ENCODE peak calls at places on chromosomes 12 and 14, in eight cellular contexts. One of them, this sample, is unnamed.

GRCh38 chr14:64879635-64880381 is at the start of gene SPTB:
- DNase-seq in GM23248: peak
- DNase-seq in naive thymus-derived CD4-positive, alpha-beta T cell: peak
- DNase-seq in transverse colon: peak
- DNase-seq in mesendoderm: peak
- DNase-seq in uterus: peak
- DNase-seq in colonic mucosa: peak
- DNase-seq in endodermal cell: peak
- DNase-seq in this sample: no peak

GRCh38 chr12:89848732-89849131 is 140.1 kb upstream of the ATP2B1 start:
- DNase-seq in endodermal cell: no peak
- DNase-seq in colonic mucosa: no peak
- DNase-seq in naive thymus-derived CD4-positive, alpha-beta T cell: no peak
- DNase-seq in GM23248: no peak
- DNase-seq in uterus: no peak
- DNase-seq in transverse colon: no peak
- DNase-seq in mesendoderm: no peak
- DNase-seq in this sample: no peak

GRCh38 chr12:89566615-89567014 is 40.8 kb upstream of the POC1B start:
- DNase-seq in naive thymus-derived CD4-positive, alpha-beta T cell: no peak
- DNase-seq in GM23248: peak
- DNase-seq in endodermal cell: no peak
- DNase-seq in mesendoderm: peak
- DNase-seq in colonic mucosa: no peak
- DNase-seq in transverse colon: no peak
- DNase-seq in uterus: no peak
- DNase-seq in this sample: no peak

GRCh38 chr14:81982056-81982455 is 448.4 kb upstream of the SEL1L start:
- DNase-seq in colonic mucosa: no peak
- DNase-seq in endodermal cell: no peak
- DNase-seq in naive thymus-derived CD4-positive, alpha-beta T cell: no peak
- DNase-seq in GM23248: no peak
- DNase-seq in transverse colon: no peak
- DNase-seq in uterus: no peak
- DNase-seq in mesendoderm: no peak
- DNase-seq in this sample: no peak

GRCh38 chr12:18551703-18552102 is 186.1 kb downstream of the PLCZ1 start:
- DNase-seq in endodermal cell: no peak
- DNase-seq in mesendoderm: peak
- DNase-seq in colonic mucosa: no peak
- DNase-seq in naive thymus-derived CD4-positive, alpha-beta T cell: no peak
- DNase-seq in GM23248: no peak
- DNase-seq in transverse colon: no peak
- DNase-seq in uterus: no peak
- DNase-seq in this sample: no peak

GRCh38 chr14:30560581-30560980 is 1.6 kb downstream of the G2E3 start:
- DNase-seq in naive thymus-derived CD4-positive, alpha-beta T cell: no peak
- DNase-seq in colonic mucosa: no peak
- DNase-seq in transverse colon: no peak
- DNase-seq in endodermal cell: no peak
- DNase-seq in GM23248: no peak
- DNase-seq in mesendoderm: no peak
- DNase-seq in uterus: no peak
- DNase-seq in this sample: no peak

GRCh38 chr14:56580317-56580711 is 716 bp downstream of the TMEM260 start:
- DNase-seq in GM23248: no peak
- DNase-seq in endodermal cell: no peak
- DNase-seq in colonic mucosa: no peak
- DNase-seq in naive thymus-derived CD4-positive, alpha-beta T cell: no peak
- DNase-seq in uterus: no peak
- DNase-seq in transverse colon: no peak
- DNase-seq in mesendoderm: no peak
- DNase-seq in this sample: no peak

GRCh38 chr12:103505371-103506236 is 9.8 kb upstream of the C12orf42 start:
- DNase-seq in transverse colon: no peak
- DNase-seq in GM23248: no peak
- DNase-seq in mesendoderm: no peak
- DNase-seq in endodermal cell: no peak
- DNase-seq in naive thymus-derived CD4-positive, alpha-beta T cell: no peak
- DNase-seq in uterus: no peak
- DNase-seq in colonic mucosa: no peak
- DNase-seq in this sample: no peak

GRCh38 chr14:59451849-59452248 is 13.3 kb downstream of the GPR135 start:
- DNase-seq in mesendoderm: no peak
- DNase-seq in endodermal cell: no peak
- DNase-seq in uterus: no peak
- DNase-seq in naive thymus-derived CD4-positive, alpha-beta T cell: no peak
- DNase-seq in GM23248: no peak
- DNase-seq in colonic mucosa: no peak
- DNase-seq in transverse colon: no peak
- DNase-seq in this sample: no peak

GRCh38 chr14:103070263-103070885 is 13.0 kb upstream of the CDC42BPB start:
- DNase-seq in transverse colon: no peak
- DNase-seq in endodermal cell: no peak
- DNase-seq in GM23248: no peak
- DNase-seq in mesendoderm: no peak
- DNase-seq in colonic mucosa: no peak
- DNase-seq in uterus: no peak
- DNase-seq in naive thymus-derived CD4-positive, alpha-beta T cell: no peak
- DNase-seq in this sample: no peak

GRCh38 chr12:13982010-13982409 is 608 bp upstream of the GRIN2B start:
- DNase-seq in GM23248: peak
- DNase-seq in mesendoderm: peak
- DNase-seq in transverse colon: peak
- DNase-seq in endodermal cell: peak
- DNase-seq in uterus: no peak
- DNase-seq in colonic mucosa: no peak
- DNase-seq in naive thymus-derived CD4-positive, alpha-beta T cell: no peak
- DNase-seq in this sample: no peak

GRCh38 chr14:51308872-51309271 is 68.8 kb downstream of the TMX1 start:
- DNase-seq in uterus: no peak
- DNase-seq in naive thymus-derived CD4-positive, alpha-beta T cell: no peak
- DNase-seq in endodermal cell: no peak
- DNase-seq in colonic mucosa: no peak
- DNase-seq in mesendoderm: no peak
- DNase-seq in transverse colon: no peak
- DNase-seq in GM23248: no peak
- DNase-seq in this sample: no peak

GRCh38 chr14:54788701-54789100 is 113.9 kb downstream of the GCH1 start:
- DNase-seq in endodermal cell: peak
- DNase-seq in uterus: no peak
- DNase-seq in colonic mucosa: no peak
- DNase-seq in transverse colon: no peak
- DNase-seq in mesendoderm: no peak
- DNase-seq in naive thymus-derived CD4-positive, alpha-beta T cell: no peak
- DNase-seq in GM23248: no peak
- DNase-seq in this sample: no peak

GRCh38 chr12:54587315-54587821 is 1.1 kb downstream of the PPP1R1A start:
- DNase-seq in transverse colon: no peak
- DNase-seq in uterus: peak
- DNase-seq in GM23248: peak
- DNase-seq in colonic mucosa: no peak
- DNase-seq in naive thymus-derived CD4-positive, alpha-beta T cell: no peak
- DNase-seq in mesendoderm: no peak
- DNase-seq in endodermal cell: peak
- DNase-seq in this sample: no peak

GRCh38 chr12:122981036-122981471 is 573 bp downstream of the ARL6IP4 start:
- DNase-seq in transverse colon: no peak
- DNase-seq in colonic mucosa: no peak
- DNase-seq in mesendoderm: peak
- DNase-seq in GM23248: peak
- DNase-seq in endodermal cell: peak
- DNase-seq in naive thymus-derived CD4-positive, alpha-beta T cell: no peak
- DNase-seq in uterus: no peak
- DNase-seq in this sample: no peak

GRCh38 chr12:124188059-124188458 is 106.8 kb upstream of the RFLNA start:
- DNase-seq in endodermal cell: no peak
- DNase-seq in colonic mucosa: no peak
- DNase-seq in naive thymus-derived CD4-positive, alpha-beta T cell: no peak
- DNase-seq in uterus: no peak
- DNase-seq in GM23248: no peak
- DNase-seq in mesendoderm: no peak
- DNase-seq in transverse colon: no peak
- DNase-seq in this sample: no peak

GRCh38 chr12:48814313-48815280 is 3.7 kb upstream of the CACNB3 start:
- DNase-seq in colonic mucosa: peak
- DNase-seq in mesendoderm: peak
- DNase-seq in endodermal cell: peak
- DNase-seq in GM23248: peak
- DNase-seq in naive thymus-derived CD4-positive, alpha-beta T cell: peak
- DNase-seq in uterus: peak
- DNase-seq in transverse colon: peak
- DNase-seq in this sample: no peak

GRCh38 chr14:72024043-72024407 is 91.8 kb downstream of the RGS6 start:
- DNase-seq in transverse colon: peak
- DNase-seq in uterus: no peak
- DNase-seq in GM23248: peak
- DNase-seq in endodermal cell: peak
- DNase-seq in mesendoderm: peak
- DNase-seq in colonic mucosa: peak
- DNase-seq in naive thymus-derived CD4-positive, alpha-beta T cell: no peak
- DNase-seq in this sample: no peak

GRCh38 chr14:68762944-68763831 is 29.7 kb downstream of the ZFP36L1 start:
- DNase-seq in mesendoderm: peak
- DNase-seq in colonic mucosa: peak
- DNase-seq in naive thymus-derived CD4-positive, alpha-beta T cell: no peak
- DNase-seq in uterus: peak
- DNase-seq in endodermal cell: peak
- DNase-seq in GM23248: peak
- DNase-seq in transverse colon: no peak
- DNase-seq in this sample: no peak
- H3K27ac ChIP-seq in mesendoderm: no peak
- H3K27ac ChIP-seq in colonic mucosa: no peak
- H3K27ac ChIP-seq in naive thymus-derived CD4-positive, alpha-beta T cell: no peak
- H3K27ac ChIP-seq in uterus: peak
- H3K27ac ChIP-seq in endodermal cell: no peak
- H3K27ac ChIP-seq in GM23248: peak
- H3K27ac ChIP-seq in transverse colon: peak
- H3K27ac ChIP-seq in this sample: peak

DNA sequence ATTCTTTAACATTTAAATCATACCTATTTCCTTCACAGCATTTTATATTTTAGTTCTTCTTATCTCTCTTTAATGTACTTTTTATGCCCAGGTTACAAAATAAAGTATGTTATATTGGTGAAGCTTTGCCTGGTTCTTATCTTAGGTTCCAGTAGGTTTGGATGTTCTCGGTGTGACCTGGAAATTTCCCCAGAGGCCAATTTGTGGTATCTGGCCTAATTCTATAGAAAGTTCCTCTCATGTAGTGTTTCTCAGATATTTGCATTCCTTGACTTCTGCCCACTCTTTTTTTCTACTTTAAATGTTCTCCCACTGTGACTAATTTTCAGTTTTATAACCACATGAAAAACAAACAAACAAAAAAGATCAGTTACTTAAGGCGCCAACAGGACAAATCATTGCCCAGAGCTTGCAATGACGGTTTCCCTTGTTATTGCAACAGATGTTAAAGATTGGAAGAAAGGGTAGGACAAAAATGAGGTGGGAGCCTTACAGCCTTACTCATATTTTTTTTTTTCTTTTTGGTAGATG is 41.2 kb upstream of the PPM1H start:
- DNase-seq in endodermal cell: no peak
- DNase-seq in GM23248: no peak
- DNase-seq in uterus: no peak
- DNase-seq in transverse colon: no peak
- DNase-seq in colonic mucosa: no peak
- DNase-seq in mesendoderm: no peak
- DNase-seq in naive thymus-derived CD4-positive, alpha-beta T cell: no peak
- DNase-seq in this sample: no peak
- H3K27ac ChIP-seq in endodermal cell: no peak
- H3K27ac ChIP-seq in GM23248: no peak
- H3K27ac ChIP-seq in uterus: no peak
- H3K27ac ChIP-seq in transverse colon: no peak
- H3K27ac ChIP-seq in colonic mucosa: no peak
- H3K27ac ChIP-seq in mesendoderm: no peak
- H3K27ac ChIP-seq in naive thymus-derived CD4-positive, alpha-beta T cell: no peak
- H3K27ac ChIP-seq in this sample: no peak

DNA sequence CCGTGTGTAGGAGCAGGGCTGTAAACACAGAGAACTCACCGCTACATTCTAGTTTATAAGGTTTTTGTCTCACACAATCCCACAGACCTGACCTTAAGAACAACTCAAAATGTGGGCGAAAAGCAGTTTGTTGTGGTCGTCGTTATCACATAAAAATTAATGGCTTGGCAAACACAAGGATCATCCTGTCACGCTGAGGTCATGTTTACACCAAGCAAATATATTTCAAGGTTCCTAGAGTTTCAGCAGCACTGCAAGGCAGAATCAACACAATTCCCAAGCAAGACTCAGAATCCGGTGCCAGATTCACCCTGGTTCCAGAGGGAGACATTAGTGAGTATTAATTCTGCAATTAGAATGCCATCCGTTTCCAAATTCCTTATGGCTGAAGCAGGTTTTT is 30.1 kb upstream of the MAP1LC3B2 start:
- DNase-seq in endodermal cell: no peak
- DNase-seq in naive thymus-derived CD4-positive, alpha-beta T cell: no peak
- DNase-seq in GM23248: peak
- DNase-seq in transverse colon: no peak
- DNase-seq in uterus: peak
- DNase-seq in mesendoderm: no peak
- DNase-seq in colonic mucosa: no peak
- DNase-seq in this sample: no peak
- H3K27ac ChIP-seq in endodermal cell: no peak
- H3K27ac ChIP-seq in naive thymus-derived CD4-positive, alpha-beta T cell: no peak
- H3K27ac ChIP-seq in GM23248: peak
- H3K27ac ChIP-seq in transverse colon: peak
- H3K27ac ChIP-seq in uterus: peak
- H3K27ac ChIP-seq in mesendoderm: no peak
- H3K27ac ChIP-seq in colonic mucosa: no peak
- H3K27ac ChIP-seq in this sample: peak

GRCh38 chr12:101740980-101741379 is 1.7 kb upstream of the SYCP3 start:
- DNase-seq in transverse colon: no peak
- DNase-seq in endodermal cell: no peak
- DNase-seq in uterus: no peak
- DNase-seq in mesendoderm: no peak
- DNase-seq in colonic mucosa: no peak
- DNase-seq in naive thymus-derived CD4-positive, alpha-beta T cell: no peak
- DNase-seq in GM23248: no peak
- DNase-seq in this sample: no peak

GRCh38 chr12:101743724-101744472 is 4.6 kb upstream of the SYCP3 start:
- DNase-seq in uterus: no peak
- DNase-seq in naive thymus-derived CD4-positive, alpha-beta T cell: no peak
- DNase-seq in colonic mucosa: no peak
- DNase-seq in transverse colon: peak
- DNase-seq in mesendoderm: no peak
- DNase-seq in GM23248: no peak
- DNase-seq in endodermal cell: no peak
- DNase-seq in this sample: peak

GRCh38 chr12:101745481-101745880 is 6.2 kb upstream of the SYCP3 start:
- DNase-seq in colonic mucosa: no peak
- DNase-seq in mesendoderm: no peak
- DNase-seq in transverse colon: no peak
- DNase-seq in uterus: no peak
- DNase-seq in naive thymus-derived CD4-positive, alpha-beta T cell: no peak
- DNase-seq in GM23248: no peak
- DNase-seq in endodermal cell: no peak
- DNase-seq in this sample: no peak

GRCh38 chr12:101740566-101740965 is 1.3 kb upstream of the SYCP3 start:
- DNase-seq in colonic mucosa: no peak
- DNase-seq in mesendoderm: no peak
- DNase-seq in naive thymus-derived CD4-positive, alpha-beta T cell: no peak
- DNase-seq in transverse colon: no peak
- DNase-seq in endodermal cell: no peak
- DNase-seq in uterus: no peak
- DNase-seq in GM23248: no peak
- DNase-seq in this sample: no peak

GRCh38 chr12:101743242-101743641 is 4.0 kb upstream of the SYCP3 start:
- DNase-seq in uterus: no peak
- DNase-seq in GM23248: no peak
- DNase-seq in mesendoderm: no peak
- DNase-seq in endodermal cell: no peak
- DNase-seq in colonic mucosa: no peak
- DNase-seq in naive thymus-derived CD4-positive, alpha-beta T cell: no peak
- DNase-seq in transverse colon: no peak
- DNase-seq in this sample: no peak
- H3K27ac ChIP-seq in uterus: no peak
- H3K27ac ChIP-seq in GM23248: no peak
- H3K27ac ChIP-seq in mesendoderm: no peak
- H3K27ac ChIP-seq in endodermal cell: no peak
- H3K27ac ChIP-seq in colonic mucosa: no peak
- H3K27ac ChIP-seq in naive thymus-derived CD4-positive, alpha-beta T cell: no peak
- H3K27ac ChIP-seq in transverse colon: no peak
- H3K27ac ChIP-seq in this sample: no peak

This sample was measured in esophagus squamous epithelium.